ENCODE peak calls at places on chromosome 22, in seven cellular contexts. M is HEK293T, D is IMR-90, K is osteocyte, Q is C1 segment of cervical spinal cord, J is GM12878, F is lower leg skin. S is an unnamed sample.

GRCh38 chr22:29256606-29257325 is 11.0 kb downstream of the RHBDD3 start:
- DNase-seq in M (no peak), D (no peak), K (peak; percentile 72), Q (no peak), J (no peak), F (peak; percentile 72), S (no peak)

GRCh38 chr22:31973739-31974138 is 29.4 kb downstream of the YWHAH start:
- DNase-seq in M (no peak), D (no peak), K (no peak), Q (no peak), J (no peak), F (no peak), S (no peak)

GRCh38 chr22:38718414-38718813 is 12.7 kb downstream of the GTPBP1 start:
- DNase-seq in M (peak; percentile 76), D (peak; percentile 81), K (no peak), Q (no peak), J (no peak), F (no peak), S (peak; percentile 76)

GRCh38 chr22:42305967-42306366 is 35.5 kb upstream of the TCF20 start:
- DNase-seq in M (no peak), D (no peak), K (no peak), Q (no peak), J (no peak), F (no peak), S (no peak)

GRCh38 chr22:30301995-30302809 is 12.9 kb upstream of the CASTOR1 start:
- DNase-seq in M (no peak), D (peak; percentile 59), K (no peak), Q (peak; percentile 44), J (no peak), F (no peak), S (peak; percentile 42)

GRCh38 chr22:44364750-44365118 is 52.0 kb upstream of the SHISAL1 start:
- DNase-seq in M (no peak), D (no peak), K (no peak), Q (no peak), J (no peak), F (peak; percentile 81), S (no peak)

GRCh38 chr22:25563757-25564319 is 637 bp upstream of the GRK3 start:
- DNase-seq in M (no peak), D (peak; percentile 6), K (no peak), Q (peak; percentile 42), J (no peak), F (no peak), S (no peak)

GRCh38 chr22:38135133-38135706 is 24.7 kb upstream of the BAIAP2L2 start:
- DNase-seq in M (no peak), D (peak; percentile 90), K (peak; percentile 77), Q (no peak), J (no peak), F (peak; percentile 82), S (peak; percentile 76)

GRCh38 chr22:21030621-21031544 is 1.5 kb downstream of the SLC7A4 start:
- DNase-seq in M (no peak), D (no peak), K (no peak), Q (no peak), J (no peak), F (no peak), S (no peak)

GRCh38 chr22:44583076-44583760 is 85.2 kb upstream of the RTL6 start:
- DNase-seq in M (no peak), D (peak; percentile 32), K (no peak), Q (no peak), J (no peak), F (peak; percentile 66), S (peak; percentile 2)

GRCh38 chr22:22057617-22058378 is 75.2 kb upstream of the TOP3B start:
- DNase-seq in M (no peak), D (no peak), K (peak; percentile 76), Q (no peak), J (no peak), F (no peak), S (no peak)

GRCh38 chr22:37502342-37503182 is 16.4 kb upstream of the MFNG start:
- DNase-seq in M (no peak), D (no peak), K (no peak), Q (no peak), J (no peak), F (no peak), S (no peak)

GRCh38 chr22:38429460-38430128 is 25.4 kb downstream of the KCNJ4 start:
- DNase-seq in M (no peak), D (peak; percentile 13), K (no peak), Q (no peak), J (no peak), F (no peak), S (no peak)

GRCh38 chr22:31537019-31537535 is 40.7 kb downstream of the SFI1 start:
- DNase-seq in M (no peak), D (no peak), K (no peak), Q (no peak), J (peak; percentile 79), F (peak; percentile 7), S (no peak)

GRCh38 chr22:27990451-27990840 is 71.4 kb upstream of the PITPNB start:
- DNase-seq in M (no peak), D (no peak), K (peak; percentile 76), Q (no peak), J (no peak), F (peak; percentile 76), S (no peak)

GRCh38 chr22:46933526-46933925 is 171.1 kb downstream of the TBC1D22A start:
- DNase-seq in M (no peak), D (no peak), K (peak; percentile 70), Q (no peak), J (no peak), F (no peak), S (no peak)

GRCh38 chr22:49925525-49926128 is 7.2 kb downstream of the CRELD2 start:
- DNase-seq in M (no peak), D (no peak), K (no peak), Q (no peak), J (peak; percentile 71), F (no peak), S (no peak)

GRCh38 chr22:41526802-41527799 is 17.2 kb downstream of the POLR3H start:
- DNase-seq in M (peak; percentile 67), D (peak; percentile 25), K (no peak), Q (peak; percentile 59), J (no peak), F (no peak), S (peak; percentile 13)

GRCh38 chr22:50342651-50343540 is at the start of gene PPP6R2:
- DNase-seq in M (peak; percentile 93), D (peak; percentile 35), K (peak; percentile 95), Q (peak; percentile 89), J (no peak), F (peak; percentile 96), S (peak; percentile 64)

GRCh38 chr22:18044548-18045271 is 20.3 kb upstream of the MICAL3 start:
- DNase-seq in M (no peak), D (peak; percentile 63), K (no peak), Q (peak; percentile 86), J (no peak), F (no peak), S (peak; percentile 70)